ENCODE peak calls at places on chromosomes 1 and 21, in seven cellular contexts. P is cardiac fibroblast, L is AG04449, E is gastrocnemius medialis, S is type B pancreatic cell, R is progenitor cell of endocrine pancreas, D is osteocyte. Z is an unnamed sample.

GRCh38 chr1:245031041-245031440 is 123.7 kb upstream of the KIF26B start:
- DNase-seq in S (no peak), D (no peak), E (no peak), P (no peak), R (no peak), L (no peak), Z (no peak)

GRCh38 chr21:27677547-27677946 is 710.7 kb upstream of the ADAMTS5 start:
- DNase-seq in E (no peak), S (no peak), D (no peak), L (no peak), R (no peak), P (no peak), Z (no peak)

GRCh38 chr1:11516961-11517635 is 38.1 kb downstream of the DISP3 start:
- DNase-seq in E (no peak), S (no peak), R (no peak), D (no peak), L (no peak), P (no peak), Z (no peak)

GRCh38 chr1:24276791-24277190 is 42.4 kb upstream of the GRHL3 start:
- DNase-seq in P (peak; percentile 23), S (no peak), D (no peak), L (no peak), R (no peak), E (no peak), Z (no peak)

GRCh38 chr1:199282910-199283309 is 644.1 kb downstream of the PTPRC start:
- DNase-seq in D (no peak), E (no peak), S (no peak), R (no peak), L (no peak), P (peak; percentile 67), Z (no peak)

GRCh38 chr1:107076846-107077245 is 20.4 kb downstream of the PRMT6 start:
- DNase-seq in D (no peak), L (peak; percentile 50), S (no peak), R (no peak), P (peak; percentile 75), E (no peak), Z (peak; percentile 71)

GRCh38 chr1:36517019-36517387 is 34.3 kb upstream of the CSF3R start:
- DNase-seq in E (no peak), S (no peak), P (no peak), L (no peak), D (no peak), R (no peak), Z (no peak)

GRCh38 chr1:225767591-225768540 is 9.8 kb upstream of the SRP9 start:
- DNase-seq in E (no peak), P (peak; percentile 59), D (no peak), R (no peak), S (peak; percentile 64), L (no peak), Z (peak; percentile 73)

GRCh38 chr1:28115267-28115666 is 26.9 kb upstream of the EYA3 start:
- DNase-seq in R (no peak), L (no peak), D (no peak), E (no peak), S (no peak), P (peak; percentile 19), Z (no peak)

GRCh38 chr1:151002006-151002405 is 4.7 kb downstream of the MINDY1 start:
- DNase-seq in R (no peak), S (no peak), E (no peak), L (no peak), P (no peak), D (no peak), Z (no peak)

GRCh38 chr1:153941826-153942725 is 4.4 kb downstream of the DENND4B start:
- DNase-seq in P (no peak), R (no peak), L (no peak), D (no peak), S (no peak), E (no peak), Z (no peak)

DNA sequence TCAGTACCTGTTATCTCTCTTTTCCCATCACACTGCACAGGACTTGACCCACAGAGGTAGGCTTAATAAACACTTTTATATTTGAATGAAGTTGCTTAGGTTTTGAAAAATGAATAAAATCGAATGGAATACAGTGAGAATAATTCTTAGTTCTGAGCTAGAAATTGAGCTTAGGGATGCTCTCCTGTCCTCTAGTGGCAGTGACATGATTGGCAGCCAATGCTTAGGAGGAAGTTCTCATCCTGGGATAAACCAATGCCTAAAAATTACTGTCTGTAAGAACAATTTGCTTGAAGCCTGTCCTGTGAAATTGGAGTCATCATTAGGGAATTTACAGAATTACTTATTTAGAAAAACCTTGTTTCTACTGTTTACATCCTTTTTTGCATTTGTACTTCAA is 21.3 kb upstream of the CYP4X1 start:
- DNase-seq in D (no peak), L (no peak), P (no peak), E (no peak), S (no peak), R (no peak), Z (peak; percentile 25)
- TF ChIP-seq CTCF in D (peak; percentile 30), L (no peak), P (peak; percentile 28), E (no peak), S (peak; percentile 57), R (no peak), Z (peak; percentile 26)

GRCh38 chr1:223001653-223002634 is 141.1 kb downstream of the TLR5 start:
- DNase-seq in P (peak; percentile 64), D (no peak), S (no peak), R (no peak), L (no peak), E (no peak), Z (peak; percentile 86)
- TF ChIP-seq CTCF in P (peak; percentile 42), D (peak; percentile 27), S (peak; percentile 22), R (no peak), L (peak; percentile 31), E (no peak), Z (no peak)

GRCh38 chr1:116556289-116557006 is 14.4 kb downstream of the CD58 start:
- DNase-seq in D (no peak), E (no peak), S (no peak), P (peak; percentile 98), R (no peak), L (no peak), Z (peak; percentile 99)
- TF ChIP-seq CTCF in D (no peak), E (no peak), S (no peak), P (peak; percentile 8), R (no peak), L (no peak), Z (no peak)

GRCh38 chr1:174466607-174467006 is 18.8 kb downstream of the GPR52 start:
- DNase-seq in R (no peak), D (no peak), S (no peak), P (no peak), E (no peak), L (no peak), Z (no peak)
- TF ChIP-seq CTCF in R (no peak), D (no peak), S (no peak), P (no peak), E (no peak), L (no peak), Z (no peak)

Z was measured in MCF 10A.